ENCODE peak calls at places on chromosomes 12 and 14, in six cellular contexts. M is dorsolateral prefrontal cortex; O is H7; P is CD4-positive, CD25-positive, alpha-beta regulatory T cell; A is upper lobe of left lung; T is body of pancreas. R is an unnamed sample.
A peak's percentile ranks its signal among the peaks of the same experiment; 100 is the strongest.

GRCh38 chr12:111775205-111776193 is 8.8 kb downstream of the ALDH2 start:
- DNase-seq in M (peak; percentile 53), O (no peak), P (no peak), A (no peak), T (peak; percentile 89), R (no peak)

GRCh38 chr12:72471806-72472205 is 199.6 kb downstream of the TRHDE start:
- DNase-seq in M (no peak), O (peak; percentile 2), P (no peak), A (no peak), T (no peak), R (no peak)

GRCh38 chr12:24500466-24501232 is 448.3 kb downstream of the BCAT1 start:
- DNase-seq in M (no peak), O (peak; percentile 7), P (no peak), A (no peak), T (no peak), R (no peak)

GRCh38 chr12:104792570-104792969 is 165.5 kb downstream of the SLC41A2 start:
- DNase-seq in M (no peak), O (no peak), P (no peak), A (no peak), T (no peak), R (no peak)

GRCh38 chr14:96095581-96096476 is 56.7 kb downstream of the C14orf132 start:
- DNase-seq in M (no peak), O (peak; percentile 71), P (no peak), A (no peak), T (peak; percentile 58), R (peak; percentile 57)

GRCh38 chr14:22152161-22152870 is 436.7 kb downstream of the DAD1 start:
- DNase-seq in M (no peak), O (no peak), P (no peak), A (no peak), T (no peak), R (no peak)

GRCh38 chr12:115700896-115701465 is 576.5 kb downstream of the MED13L start:
- DNase-seq in M (no peak), O (no peak), P (no peak), A (no peak), T (no peak), R (no peak)

GRCh38 chr12:89353823-89354629 is 1.7 kb upstream of the DUSP6 start:
- DNase-seq in M (peak; percentile 54), O (peak; percentile 94), P (peak; percentile 43), A (peak; percentile 98), T (peak; percentile 90), R (peak; percentile 74)

GRCh38 chr14:73457050-73457934 is 1.1 kb downstream of the NUMB start:
- DNase-seq in M (peak; percentile 31), O (peak; percentile 57), P (peak; percentile 8), A (peak; percentile 64), T (peak; percentile 45), R (peak; percentile 28)

DNA sequence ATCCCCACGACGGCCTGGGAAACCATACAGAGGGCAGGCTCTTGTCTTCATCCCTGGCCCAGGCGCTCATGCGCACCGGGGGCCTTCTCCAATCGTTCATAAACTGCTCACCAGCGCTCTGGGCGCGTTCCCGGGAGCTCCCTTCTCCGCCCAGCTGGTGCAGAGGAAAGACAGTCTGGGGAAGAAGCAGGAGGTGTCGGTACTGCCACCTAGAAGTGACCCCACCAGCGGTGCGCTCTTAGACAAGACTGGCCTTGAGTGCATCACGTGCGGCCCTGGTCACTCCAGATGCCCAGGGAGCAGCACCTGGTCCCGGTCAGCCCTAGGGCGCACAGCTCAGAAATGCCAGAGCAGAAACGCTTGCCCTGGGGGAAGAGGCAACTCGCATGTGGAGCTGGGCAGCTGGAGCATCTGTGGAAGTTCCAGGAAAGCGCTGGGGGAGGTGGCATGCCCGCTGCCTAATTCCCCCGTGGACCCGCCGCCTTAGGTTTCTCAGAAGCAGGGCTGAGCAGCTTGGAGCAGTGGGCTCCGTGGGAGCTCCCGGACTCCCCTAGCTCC is 2.5 kb downstream of the GSC start:
- DNase-seq in M (no peak), O (peak; percentile 69), P (no peak), A (peak; percentile 56), T (no peak), R (no peak)
- H3K27me3 ChIP-seq in M (peaks cover 100% of the 10 kb centered on the region), O (peaks cover 74% of the 10 kb centered on the region), P (peaks cover 29% of the 10 kb centered on the region), A (peaks cover 55% of the 10 kb centered on the region), T (no peaks in the 10 kb centered on the region), R (peaks cover 9% of the 10 kb centered on the region)

GRCh38 chr12:46367351-46368029 is 5.1 kb downstream of the SLC38A2 start:
- DNase-seq in M (no peak), O (no peak), P (no peak), A (no peak), T (no peak), R (no peak)

GRCh38 chr12:46366771-46367170 is 5.8 kb downstream of the SLC38A2 start:
- DNase-seq in M (no peak), O (no peak), P (no peak), A (no peak), T (no peak), R (no peak)

GRCh38 chr12:46364300-46364696 is 8.3 kb downstream of the SLC38A2 start:
- DNase-seq in M (no peak), O (no peak), P (no peak), A (no peak), T (no peak), R (no peak)

GRCh38 chr12:46364777-46365580 is 7.6 kb downstream of the SLC38A2 start:
- DNase-seq in M (no peak), O (no peak), P (no peak), A (no peak), T (peak; percentile 86), R (no peak)

DNA sequence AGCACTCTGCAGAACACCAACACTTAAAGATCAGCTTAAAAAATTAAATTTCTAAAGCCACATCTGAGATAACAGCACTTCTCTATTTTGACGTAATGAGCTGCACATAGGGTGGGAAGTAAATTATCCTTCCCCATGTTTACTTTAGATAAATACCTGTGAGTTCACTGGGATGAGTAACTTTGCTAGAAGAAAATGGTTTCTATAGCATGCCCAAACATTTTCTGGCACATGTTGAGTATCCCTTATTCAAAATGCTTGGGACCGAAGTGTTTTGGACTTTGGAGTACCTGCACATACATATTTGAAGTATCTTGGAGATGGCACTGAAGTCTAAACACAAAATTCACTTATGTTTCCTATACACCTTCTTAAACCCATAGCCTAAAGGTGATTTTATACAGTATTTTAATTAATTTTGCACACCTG is 6.6 kb downstream of the SLC38A2 start:
- DNase-seq in M (no peak), O (no peak), P (no peak), A (no peak), T (no peak), R (no peak)
- H3K4me3 ChIP-seq in M (no peak overlapping the region), O (no peak overlapping the region), P (no peak overlapping the region), A (peak overlapping the region; percentile 4), T (no peak overlapping the region), R (no peak overlapping the region)

GRCh38 chr12:114393569-114393968 is 12.4 kb downstream of the TBX5 start:
- DNase-seq in M (no peak), O (peak; percentile 48), P (no peak), A (no peak), T (no peak), R (no peak)
- H3K27me3 ChIP-seq in M (peaks cover 85% of the 10 kb centered on the region), O (peaks cover 61% of the 10 kb centered on the region), P (peaks cover 38% of the 10 kb centered on the region), A (peaks cover 22% of the 10 kb centered on the region), T (no peaks in the 10 kb centered on the region), R (peaks cover 17% of the 10 kb centered on the region)

GRCh38 chr14:83208346-83208745 is 1674.7 kb upstream of the SEL1L start:
- DNase-seq in M (no peak), O (no peak), P (no peak), A (no peak), T (no peak), R (no peak)

DNA sequence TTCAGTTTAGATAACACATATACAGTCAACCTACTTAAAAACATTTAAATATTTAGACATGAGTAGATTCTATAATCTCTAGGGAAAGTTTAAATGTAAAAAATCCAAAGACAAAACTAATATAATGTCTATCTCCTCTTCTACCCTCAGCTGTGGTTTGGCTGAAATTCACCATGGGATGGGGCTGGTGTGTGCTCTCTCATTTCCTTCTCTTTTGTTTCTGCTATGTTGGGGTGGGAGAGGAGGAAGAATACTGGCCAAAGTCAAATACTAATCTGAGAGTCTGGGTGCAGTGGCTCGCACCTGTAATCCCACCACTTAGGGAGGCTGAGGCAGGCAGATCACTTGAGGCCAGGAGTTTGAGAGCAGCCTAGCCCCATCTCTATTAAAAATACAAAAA is 1673.9 kb upstream of the SEL1L start:
- DNase-seq in M (no peak), O (no peak), P (no peak), A (no peak), T (no peak), R (no peak)
- H3K4me3 ChIP-seq in M (no peak overlapping the region), O (no peak overlapping the region), P (no peak overlapping the region), A (no peak overlapping the region), T (no peak overlapping the region), R (no peak overlapping the region)

DNA sequence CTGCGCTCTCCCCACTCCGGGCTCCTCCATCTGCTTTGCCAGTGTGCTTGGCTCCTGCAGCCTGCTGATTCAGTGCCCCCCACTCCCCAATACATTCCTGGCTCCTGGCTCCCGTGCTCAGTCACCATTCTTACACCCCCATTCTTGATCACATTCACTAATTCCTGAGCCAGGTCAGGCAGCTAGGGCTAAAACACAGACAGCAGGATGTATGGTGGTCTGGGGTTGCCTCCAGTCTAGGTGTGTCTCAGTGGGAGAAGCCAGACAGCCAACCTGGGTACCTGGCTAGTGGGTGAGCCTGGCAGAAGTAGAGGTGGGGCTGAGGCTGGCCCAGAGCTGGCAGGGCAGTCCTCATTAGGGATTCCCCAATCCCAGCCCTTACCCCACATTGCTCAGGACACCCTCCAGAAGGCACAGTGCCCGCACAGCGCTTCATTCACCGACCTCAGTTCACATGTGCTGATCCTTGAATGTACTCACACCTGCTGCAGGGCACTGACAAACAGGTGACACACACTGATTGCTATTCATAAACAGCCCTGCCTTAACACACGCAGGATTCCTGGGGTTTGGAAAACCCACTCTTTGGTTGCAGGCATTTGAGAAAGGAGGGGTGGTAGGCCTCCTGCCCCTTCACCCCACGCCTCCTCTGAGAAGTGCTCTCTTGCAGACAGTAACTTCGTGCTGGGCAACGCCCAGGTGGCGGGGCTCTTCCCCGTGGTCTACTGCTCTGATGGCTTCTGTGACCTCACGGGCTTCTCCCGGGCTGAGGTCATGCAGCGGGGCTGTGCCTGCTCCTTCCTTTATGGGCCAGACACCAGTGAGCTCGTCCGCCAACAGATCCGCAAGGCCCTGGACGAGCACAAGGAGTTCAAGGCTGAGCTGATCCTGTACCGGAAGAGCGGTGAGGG is 1.7 kb downstream of the KCNH3 start:
- DNase-seq in M (no peak), O (peak; percentile 71), P (no peak), A (no peak), T (peak; percentile 6), R (no peak)
- H3K27me3 ChIP-seq in M (no peaks in the 10 kb centered on the region), O (peaks cover 94% of the 10 kb centered on the region), P (peaks cover 3% of the 10 kb centered on the region), A (peaks cover 23% of the 10 kb centered on the region), T (no peaks in the 10 kb centered on the region), R (peaks cover 8% of the 10 kb centered on the region)

DNA sequence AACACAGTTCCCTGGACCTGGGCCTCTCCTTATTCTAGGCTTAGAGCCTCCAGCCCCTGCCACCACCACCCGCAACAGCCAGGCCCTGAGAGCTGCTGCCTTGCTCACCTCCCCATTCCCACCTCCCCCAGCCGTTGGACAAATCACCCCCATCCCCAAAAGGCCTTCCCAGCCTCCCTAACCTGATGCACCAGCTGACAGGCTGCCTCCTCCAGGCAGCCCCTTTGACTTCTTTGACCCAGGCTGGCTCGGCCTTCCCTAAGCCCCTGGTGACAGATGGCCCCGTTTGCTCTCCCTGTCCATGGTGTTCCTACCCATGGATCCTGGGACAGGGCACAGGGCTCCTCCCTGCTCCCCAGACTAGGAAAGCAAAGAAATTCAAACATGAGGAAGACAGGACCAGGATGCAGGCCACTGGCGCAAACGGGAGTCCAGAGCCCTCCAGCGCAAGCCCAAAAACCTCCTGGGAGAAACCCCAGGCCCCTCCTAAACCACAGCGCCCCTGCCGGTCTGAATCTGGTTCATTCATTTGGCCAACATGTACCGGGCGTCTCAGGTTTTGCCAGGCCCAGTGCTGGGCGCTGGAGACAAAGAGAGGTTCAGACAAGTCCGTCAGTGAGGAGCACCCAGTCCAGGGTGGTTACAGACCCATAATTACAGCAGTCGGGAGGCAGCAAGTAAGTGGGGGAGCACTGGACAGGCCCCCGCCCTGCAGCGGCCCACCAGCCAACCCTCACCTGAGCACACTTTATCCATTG is 2.4 kb downstream of the AKT1 start:
- DNase-seq in M (no peak), O (peak; percentile 91), P (no peak), A (peak; percentile 55), T (no peak), R (no peak)
- H3K4me3 ChIP-seq in M (peak overlapping the region; percentile 5), O (no peak overlapping the region), P (no peak overlapping the region), A (no peak overlapping the region), T (no peak overlapping the region), R (no peak overlapping the region)